ENCODE peak calls at places on chromosomes 13 and 19, in seven cellular contexts. One of them, this sample, is unnamed.

GRCh38 chr13:20799726-20800416 is 26.1 kb upstream of the EEF1AKMT1 start:
- DNase-seq in HEK293T: no peak
- DNase-seq in EL: peak
- DNase-seq in activated CD4-positive, alpha-beta T cell treated with anti-CD3 and anti-CD28 coated beads for 1 hour: no peak
- DNase-seq in germinal center: no peak
- DNase-seq in left lung: no peak
- DNase-seq in PC-3: peak
- DNase-seq in this sample: no peak

GRCh38 chr13:37409756-37410155 is 188.8 kb downstream of the POSTN start:
- DNase-seq in activated CD4-positive, alpha-beta T cell treated with anti-CD3 and anti-CD28 coated beads for 1 hour: no peak
- DNase-seq in PC-3: no peak
- DNase-seq in germinal center: no peak
- DNase-seq in HEK293T: no peak
- DNase-seq in EL: peak
- DNase-seq in left lung: no peak
- DNase-seq in this sample: no peak

GRCh38 chr19:46646402-46646801 is 10.4 kb upstream of the GNG8 start:
- DNase-seq in HEK293T: no peak
- DNase-seq in EL: no peak
- DNase-seq in activated CD4-positive, alpha-beta T cell treated with anti-CD3 and anti-CD28 coated beads for 1 hour: no peak
- DNase-seq in germinal center: no peak
- DNase-seq in PC-3: no peak
- DNase-seq in left lung: no peak
- DNase-seq in this sample: no peak

GRCh38 chr13:97432232-97432916 is 1.6 kb upstream of the RAP2A start:
- DNase-seq in activated CD4-positive, alpha-beta T cell treated with anti-CD3 and anti-CD28 coated beads for 1 hour: no peak
- DNase-seq in PC-3: no peak
- DNase-seq in germinal center: no peak
- DNase-seq in EL: no peak
- DNase-seq in left lung: no peak
- DNase-seq in HEK293T: no peak
- DNase-seq in this sample: peak

GRCh38 chr13:85317781-85318180 is 481.4 kb downstream of the SLITRK6 start:
- DNase-seq in EL: no peak
- DNase-seq in activated CD4-positive, alpha-beta T cell treated with anti-CD3 and anti-CD28 coated beads for 1 hour: no peak
- DNase-seq in HEK293T: no peak
- DNase-seq in germinal center: no peak
- DNase-seq in PC-3: no peak
- DNase-seq in left lung: no peak
- DNase-seq in this sample: no peak

GRCh38 chr13:75372517-75372916 is 109.5 kb downstream of the TBC1D4 start:
- DNase-seq in activated CD4-positive, alpha-beta T cell treated with anti-CD3 and anti-CD28 coated beads for 1 hour: no peak
- DNase-seq in left lung: no peak
- DNase-seq in germinal center: peak
- DNase-seq in EL: peak
- DNase-seq in PC-3: peak
- DNase-seq in HEK293T: peak
- DNase-seq in this sample: peak

GRCh38 chr19:41745761-41746160 is 9.6 kb upstream of the CEACAM6 start:
- DNase-seq in activated CD4-positive, alpha-beta T cell treated with anti-CD3 and anti-CD28 coated beads for 1 hour: no peak
- DNase-seq in HEK293T: no peak
- DNase-seq in EL: no peak
- DNase-seq in left lung: no peak
- DNase-seq in germinal center: no peak
- DNase-seq in PC-3: no peak
- DNase-seq in this sample: no peak

GRCh38 chr13:109010912-109011311 is 381.5 kb downstream of the MYO16 start:
- DNase-seq in PC-3: no peak
- DNase-seq in HEK293T: no peak
- DNase-seq in left lung: no peak
- DNase-seq in germinal center: no peak
- DNase-seq in activated CD4-positive, alpha-beta T cell treated with anti-CD3 and anti-CD28 coated beads for 1 hour: no peak
- DNase-seq in EL: no peak
- DNase-seq in this sample: no peak

GRCh38 chr19:2270572-2271515 is 11.1 kb downstream of the PEAK3 start:
- DNase-seq in germinal center: peak
- DNase-seq in activated CD4-positive, alpha-beta T cell treated with anti-CD3 and anti-CD28 coated beads for 1 hour: peak
- DNase-seq in EL: peak
- DNase-seq in HEK293T: no peak
- DNase-seq in left lung: peak
- DNase-seq in PC-3: peak
- DNase-seq in this sample: peak

GRCh38 chr13:113616991-113617749 is 32.6 kb downstream of the TFDP1 start:
- DNase-seq in germinal center: no peak
- DNase-seq in EL: no peak
- DNase-seq in activated CD4-positive, alpha-beta T cell treated with anti-CD3 and anti-CD28 coated beads for 1 hour: no peak
- DNase-seq in left lung: no peak
- DNase-seq in PC-3: no peak
- DNase-seq in HEK293T: no peak
- DNase-seq in this sample: no peak

This sample was measured in dermis blood vessel endothelial cell.